ENCODE peak calls at places on chromosomes 6 and 20, in seven cellular contexts. One of them, this sample, is unnamed.

GRCh38 chr20:62050166-62051120 is 15.2 kb downstream of the TAF4 start:
- DNase-seq in fibroblast of the aortic adventitia: no peak
- DNase-seq in coronary artery: no peak
- DNase-seq in AG09319: no peak
- DNase-seq in brain microvascular endothelial cell: no peak
- DNase-seq in kidney: peak
- DNase-seq in SK-N-SH: no peak
- DNase-seq in this sample: no peak

GRCh38 chr6:147974376-147974775 is 368.3 kb upstream of the SASH1 start:
- DNase-seq in fibroblast of the aortic adventitia: no peak
- DNase-seq in coronary artery: no peak
- DNase-seq in AG09319: no peak
- DNase-seq in brain microvascular endothelial cell: peak
- DNase-seq in kidney: no peak
- DNase-seq in SK-N-SH: no peak
- DNase-seq in this sample: no peak

GRCh38 chr6:77650098-77650663 is 2.7 kb upstream of the MEI4 start:
- DNase-seq in fibroblast of the aortic adventitia: no peak
- DNase-seq in coronary artery: peak
- DNase-seq in AG09319: no peak
- DNase-seq in brain microvascular endothelial cell: no peak
- DNase-seq in kidney: peak
- DNase-seq in SK-N-SH: peak
- DNase-seq in this sample: peak

GRCh38 chr6:169162968-169163903 is 90.4 kb downstream of the THBS2 start:
- DNase-seq in fibroblast of the aortic adventitia: peak
- DNase-seq in coronary artery: no peak
- DNase-seq in AG09319: peak
- DNase-seq in brain microvascular endothelial cell: peak
- DNase-seq in kidney: peak
- DNase-seq in SK-N-SH: peak
- DNase-seq in this sample: no peak

GRCh38 chr6:57423468-57423867 is 106.0 kb downstream of the PRIM2 start:
- DNase-seq in fibroblast of the aortic adventitia: no peak
- DNase-seq in coronary artery: no peak
- DNase-seq in AG09319: no peak
- DNase-seq in brain microvascular endothelial cell: no peak
- DNase-seq in kidney: no peak
- DNase-seq in SK-N-SH: no peak
- DNase-seq in this sample: no peak

GRCh38 chr6:44800171-44800671 is 412.7 kb downstream of the CDC5L start:
- DNase-seq in fibroblast of the aortic adventitia: peak
- DNase-seq in coronary artery: no peak
- DNase-seq in AG09319: peak
- DNase-seq in brain microvascular endothelial cell: peak
- DNase-seq in kidney: no peak
- DNase-seq in SK-N-SH: no peak
- DNase-seq in this sample: no peak

GRCh38 chr6:165819394-165819793 is 156.4 kb upstream of the PDE10A start:
- DNase-seq in fibroblast of the aortic adventitia: no peak
- DNase-seq in coronary artery: no peak
- DNase-seq in AG09319: no peak
- DNase-seq in brain microvascular endothelial cell: peak
- DNase-seq in kidney: no peak
- DNase-seq in SK-N-SH: no peak
- DNase-seq in this sample: no peak

GRCh38 chr20:51496964-51497363 is 45.6 kb downstream of the NFATC2 start:
- DNase-seq in fibroblast of the aortic adventitia: no peak
- DNase-seq in coronary artery: peak
- DNase-seq in AG09319: no peak
- DNase-seq in brain microvascular endothelial cell: no peak
- DNase-seq in kidney: no peak
- DNase-seq in SK-N-SH: no peak
- DNase-seq in this sample: no peak

GRCh38 chr20:50788045-50788867 is 6.6 kb upstream of the BCAS4 start:
- DNase-seq in fibroblast of the aortic adventitia: peak
- DNase-seq in coronary artery: no peak
- DNase-seq in AG09319: peak
- DNase-seq in brain microvascular endothelial cell: peak
- DNase-seq in kidney: peak
- DNase-seq in SK-N-SH: peak
- DNase-seq in this sample: no peak

GRCh38 chr6:52582446-52582845 is 5.6 kb upstream of the TRAM2 start:
- DNase-seq in fibroblast of the aortic adventitia: no peak
- DNase-seq in coronary artery: no peak
- DNase-seq in AG09319: no peak
- DNase-seq in brain microvascular endothelial cell: no peak
- DNase-seq in kidney: no peak
- DNase-seq in SK-N-SH: no peak
- DNase-seq in this sample: no peak

GRCh38 chr6:148720897-148721296 is 25.9 kb upstream of the UST start:
- DNase-seq in fibroblast of the aortic adventitia: peak
- DNase-seq in coronary artery: no peak
- DNase-seq in AG09319: no peak
- DNase-seq in brain microvascular endothelial cell: no peak
- DNase-seq in kidney: no peak
- DNase-seq in SK-N-SH: no peak
- DNase-seq in this sample: no peak

GRCh38 chr20:44858959-44859358 is 26.5 kb upstream of the YWHAB start:
- DNase-seq in fibroblast of the aortic adventitia: peak
- DNase-seq in coronary artery: no peak
- DNase-seq in AG09319: no peak
- DNase-seq in brain microvascular endothelial cell: no peak
- DNase-seq in kidney: no peak
- DNase-seq in SK-N-SH: no peak
- DNase-seq in this sample: no peak

GRCh38 chr6:11460837-11461661 is 76.5 kb upstream of the TMEM170B start:
- DNase-seq in fibroblast of the aortic adventitia: no peak
- DNase-seq in coronary artery: no peak
- DNase-seq in AG09319: no peak
- DNase-seq in brain microvascular endothelial cell: no peak
- DNase-seq in kidney: no peak
- DNase-seq in SK-N-SH: no peak
- DNase-seq in this sample: peak

GRCh38 chr6:109009761-109010612 is 84.7 kb downstream of the SESN1 start:
- DNase-seq in fibroblast of the aortic adventitia: no peak
- DNase-seq in coronary artery: no peak
- DNase-seq in AG09319: no peak
- DNase-seq in brain microvascular endothelial cell: no peak
- DNase-seq in kidney: no peak
- DNase-seq in SK-N-SH: no peak
- DNase-seq in this sample: no peak

GRCh38 chr6:113018351-113019151 is 671.4 kb downstream of the RFPL4B start:
- DNase-seq in fibroblast of the aortic adventitia: peak
- DNase-seq in coronary artery: peak
- DNase-seq in AG09319: peak
- DNase-seq in brain microvascular endothelial cell: peak
- DNase-seq in kidney: peak
- DNase-seq in SK-N-SH: no peak
- DNase-seq in this sample: no peak

GRCh38 chr20:50294164-50295088 is 103.8 kb downstream of the CEBPB start:
- DNase-seq in fibroblast of the aortic adventitia: no peak
- DNase-seq in coronary artery: no peak
- DNase-seq in AG09319: no peak
- DNase-seq in brain microvascular endothelial cell: no peak
- DNase-seq in kidney: peak
- DNase-seq in SK-N-SH: no peak
- DNase-seq in this sample: no peak

GRCh38 chr20:36313476-36313875 is 7.3 kb downstream of the DLGAP4 start:
- DNase-seq in fibroblast of the aortic adventitia: no peak
- DNase-seq in coronary artery: no peak
- DNase-seq in AG09319: no peak
- DNase-seq in brain microvascular endothelial cell: no peak
- DNase-seq in kidney: no peak
- DNase-seq in SK-N-SH: no peak
- DNase-seq in this sample: no peak

GRCh38 chr6:166554316-166554715 is 32.2 kb downstream of the RAMACL start:
- DNase-seq in fibroblast of the aortic adventitia: no peak
- DNase-seq in coronary artery: no peak
- DNase-seq in AG09319: no peak
- DNase-seq in brain microvascular endothelial cell: no peak
- DNase-seq in kidney: no peak
- DNase-seq in SK-N-SH: no peak
- DNase-seq in this sample: no peak

GRCh38 chr6:149484733-149485700 is at the start of gene ZC3H12D:
- DNase-seq in fibroblast of the aortic adventitia: peak
- DNase-seq in coronary artery: no peak
- DNase-seq in AG09319: no peak
- DNase-seq in brain microvascular endothelial cell: peak
- DNase-seq in kidney: peak
- DNase-seq in SK-N-SH: no peak
- DNase-seq in this sample: no peak

GRCh38 chr6:30974488-30975252 is 8.8 kb upstream of the MUC21 start:
- DNase-seq in fibroblast of the aortic adventitia: no peak
- DNase-seq in coronary artery: no peak
- DNase-seq in AG09319: no peak
- DNase-seq in brain microvascular endothelial cell: no peak
- DNase-seq in kidney: no peak
- DNase-seq in SK-N-SH: no peak
- DNase-seq in this sample: no peak
- TF ChIP-seq CTCF in fibroblast of the aortic adventitia: no peak
- TF ChIP-seq CTCF in coronary artery: no peak
- TF ChIP-seq CTCF in AG09319: no peak
- TF ChIP-seq CTCF in brain microvascular endothelial cell: peak
- TF ChIP-seq CTCF in kidney: no peak
- TF ChIP-seq CTCF in SK-N-SH: no peak
- TF ChIP-seq CTCF in this sample: no peak

DNA sequence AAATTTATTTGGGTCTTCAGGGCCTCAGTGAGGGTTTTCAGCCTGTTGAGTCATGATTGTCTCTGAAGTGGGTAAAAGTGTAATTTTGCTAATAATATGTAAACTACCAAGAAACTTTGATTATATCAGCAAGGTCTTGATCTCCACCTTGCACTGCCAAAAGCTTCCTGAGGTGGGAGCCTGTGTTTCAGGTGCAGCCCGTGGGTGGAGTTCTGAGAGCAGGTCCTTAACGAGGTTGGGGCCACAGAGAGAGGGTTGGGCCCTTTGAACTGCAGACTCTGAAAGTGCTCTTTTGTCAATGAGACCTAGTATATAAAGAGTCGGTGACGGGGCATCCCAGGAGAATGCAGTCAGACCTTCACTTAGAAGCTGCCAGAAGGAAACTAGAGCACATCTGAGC is 129.7 kb upstream of the MAP3K4 start:
- DNase-seq in fibroblast of the aortic adventitia: no peak
- DNase-seq in coronary artery: no peak
- DNase-seq in AG09319: no peak
- DNase-seq in brain microvascular endothelial cell: no peak
- DNase-seq in kidney: no peak
- DNase-seq in SK-N-SH: no peak
- DNase-seq in this sample: no peak
- TF ChIP-seq CTCF in fibroblast of the aortic adventitia: no peak
- TF ChIP-seq CTCF in coronary artery: no peak
- TF ChIP-seq CTCF in AG09319: no peak
- TF ChIP-seq CTCF in brain microvascular endothelial cell: no peak
- TF ChIP-seq CTCF in kidney: no peak
- TF ChIP-seq CTCF in SK-N-SH: no peak
- TF ChIP-seq CTCF in this sample: no peak

GRCh38 chr6:66496659-66497058 is 789.6 kb upstream of the EYS start:
- DNase-seq in fibroblast of the aortic adventitia: no peak
- DNase-seq in coronary artery: no peak
- DNase-seq in AG09319: no peak
- DNase-seq in brain microvascular endothelial cell: no peak
- DNase-seq in kidney: no peak
- DNase-seq in SK-N-SH: no peak
- DNase-seq in this sample: no peak
- TF ChIP-seq CTCF in fibroblast of the aortic adventitia: no peak
- TF ChIP-seq CTCF in coronary artery: no peak
- TF ChIP-seq CTCF in AG09319: no peak
- TF ChIP-seq CTCF in brain microvascular endothelial cell: peak
- TF ChIP-seq CTCF in kidney: no peak
- TF ChIP-seq CTCF in SK-N-SH: peak
- TF ChIP-seq CTCF in this sample: no peak

GRCh38 chr20:33291830-33292355 is 8.9 kb downstream of the BPIFB1 start:
- DNase-seq in fibroblast of the aortic adventitia: peak
- DNase-seq in coronary artery: no peak
- DNase-seq in AG09319: no peak
- DNase-seq in brain microvascular endothelial cell: peak
- DNase-seq in kidney: peak
- DNase-seq in SK-N-SH: peak
- DNase-seq in this sample: peak
- TF ChIP-seq CTCF in fibroblast of the aortic adventitia: peak
- TF ChIP-seq CTCF in coronary artery: peak
- TF ChIP-seq CTCF in AG09319: peak
- TF ChIP-seq CTCF in brain microvascular endothelial cell: peak
- TF ChIP-seq CTCF in kidney: peak
- TF ChIP-seq CTCF in SK-N-SH: peak
- TF ChIP-seq CTCF in this sample: peak

DNA sequence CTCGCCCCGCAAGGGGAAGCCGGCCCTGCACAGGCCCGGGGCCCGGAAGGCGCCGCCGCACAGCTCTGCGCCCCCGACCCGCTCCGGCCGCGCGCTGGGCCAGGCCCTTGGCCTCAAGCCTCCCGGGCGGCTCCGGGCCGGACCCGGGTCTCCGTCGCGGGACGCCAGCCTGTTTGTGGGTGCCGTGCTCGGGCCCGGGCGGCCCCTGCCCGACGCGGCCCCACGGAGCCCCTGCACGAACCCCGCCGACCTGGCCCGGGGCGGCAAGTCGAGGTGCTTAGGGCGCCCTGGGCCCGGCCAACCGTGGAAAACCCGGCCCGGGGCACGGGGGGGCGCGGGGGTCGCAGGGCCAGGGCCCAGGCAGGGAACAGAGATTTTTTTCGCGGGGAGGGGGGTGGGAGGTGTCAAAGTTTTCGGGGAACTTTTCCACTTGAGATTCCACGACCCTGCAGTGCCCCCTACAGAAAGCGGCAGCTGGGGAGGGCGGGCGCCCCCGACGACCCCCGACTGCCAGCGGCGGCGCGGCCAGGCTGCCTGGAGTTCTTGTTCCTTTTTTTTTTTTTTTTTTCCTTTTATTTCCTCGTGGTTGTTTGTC is 805 bp upstream of the STX16 start:
- DNase-seq in fibroblast of the aortic adventitia: peak
- DNase-seq in coronary artery: no peak
- DNase-seq in AG09319: no peak
- DNase-seq in brain microvascular endothelial cell: no peak
- DNase-seq in kidney: no peak
- DNase-seq in SK-N-SH: peak
- DNase-seq in this sample: peak
- TF ChIP-seq CTCF in fibroblast of the aortic adventitia: no peak
- TF ChIP-seq CTCF in coronary artery: no peak
- TF ChIP-seq CTCF in AG09319: no peak
- TF ChIP-seq CTCF in brain microvascular endothelial cell: no peak
- TF ChIP-seq CTCF in kidney: peak
- TF ChIP-seq CTCF in SK-N-SH: no peak
- TF ChIP-seq CTCF in this sample: peak

DNA sequence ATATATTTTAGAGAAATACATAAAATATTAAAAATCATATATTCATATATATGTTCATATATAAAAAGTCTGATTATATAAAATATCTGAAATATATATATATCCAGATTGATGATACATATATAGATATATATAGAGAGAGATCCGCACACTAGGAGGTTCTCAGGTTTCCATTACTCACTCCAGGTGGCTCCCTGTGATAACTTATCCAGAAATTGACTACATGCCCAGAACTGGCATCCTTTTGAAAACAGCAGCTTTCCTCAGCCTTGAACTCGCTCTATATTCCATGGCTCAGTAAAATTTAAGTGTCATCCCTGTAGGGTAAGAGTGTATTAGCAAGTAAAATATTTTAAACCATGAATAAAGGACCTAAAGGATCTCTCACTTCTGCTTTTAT is 206.8 kb downstream of the TINAG start:
- DNase-seq in fibroblast of the aortic adventitia: peak
- DNase-seq in coronary artery: no peak
- DNase-seq in AG09319: no peak
- DNase-seq in brain microvascular endothelial cell: no peak
- DNase-seq in kidney: no peak
- DNase-seq in SK-N-SH: no peak
- DNase-seq in this sample: no peak
- TF ChIP-seq CTCF in fibroblast of the aortic adventitia: no peak
- TF ChIP-seq CTCF in coronary artery: no peak
- TF ChIP-seq CTCF in AG09319: no peak
- TF ChIP-seq CTCF in brain microvascular endothelial cell: no peak
- TF ChIP-seq CTCF in kidney: no peak
- TF ChIP-seq CTCF in SK-N-SH: no peak
- TF ChIP-seq CTCF in this sample: no peak